ENCODE peak calls at places on chromosomes 16 and 17, in ten cellular contexts. Y, E, H, N, Z, P, T, V, B and I are unnamed samples.

GRCh38 chr17:8955560-8955959 is 9.9 kb downstream of the PIK3R5 start:
- DNase-seq in Y (no peak), N (no peak), T (no peak), E (no peak), P (no peak), H (no peak), V (no peak), Z (no peak), B (no peak), I (no peak)

GRCh38 chr16:56311208-56312027 is 113.9 kb downstream of the AMFR start:
- DNase-seq in N (no peak), P (no peak), B (no peak), E (no peak), Y (no peak), H (no peak), Z (no peak), T (peak; percentile 76), V (no peak), I (peak; percentile 64)

GRCh38 chr16:17105239-17105721 is 365.5 kb downstream of the XYLT1 start:
- DNase-seq in N (no peak), E (no peak), Y (peak; percentile 26), T (no peak), H (no peak), P (peak; percentile 2), B (no peak), Z (peak; percentile 12), V (no peak), I (peak; percentile 86)

GRCh38 chr17:70157151-70157550 is 12.2 kb upstream of the KCNJ2 start:
- DNase-seq in V (no peak), T (no peak), B (no peak), P (no peak), Y (no peak), H (no peak), Z (no peak), E (no peak), N (no peak), I (no peak)

GRCh38 chr16:47970291-47970931 is 185.4 kb downstream of the ABCC12 start:
- DNase-seq in Z (peak; percentile 88), H (peak; percentile 83), E (no peak), V (peak; percentile 65), B (no peak), N (peak; percentile 53), Y (peak; percentile 36), T (peak; percentile 82), P (peak; percentile 47), I (no peak)

GRCh38 chr16:3317315-3317999 is 12.2 kb downstream of the ZNF75A start:
- DNase-seq in E (no peak), T (no peak), B (no peak), P (peak; percentile 6), H (no peak), N (peak; percentile 10), Z (no peak), Y (peak; percentile 18), V (no peak), I (no peak)

GRCh38 chr17:28473542-28473941 is at the start of gene SLC13A2:
- DNase-seq in H (no peak), V (no peak), Y (no peak), P (no peak), Z (no peak), B (no peak), T (no peak), N (no peak), E (no peak), I (no peak)

GRCh38 chr17:74919440-74920305 is 3.4 kb downstream of the USH1G start:
- DNase-seq in Z (peak; percentile 56), V (no peak), B (peak; percentile 45), T (peak; percentile 30), N (peak; percentile 65), H (no peak), E (no peak), Y (no peak), P (no peak), I (peak; percentile 93)

GRCh38 chr16:81500833-81501521 is 56.4 kb downstream of the CMIP start:
- DNase-seq in E (no peak), Z (no peak), H (no peak), T (peak; percentile 73), Y (peak; percentile 92), V (peak; percentile 95), B (no peak), N (no peak), P (peak; percentile 81), I (peak; percentile 95)

GRCh38 chr17:80361495-80362220 is 53.3 kb upstream of the ENDOV start:
- DNase-seq in Y (no peak), P (no peak), H (no peak), B (no peak), T (no peak), V (peak; percentile 22), Z (peak; percentile 70), N (peak; percentile 27), E (peak; percentile 71), I (peak; percentile 89)

GRCh38 chr17:69287168-69287567 is 39.8 kb downstream of the ABCA5 start:
- DNase-seq in Y (peak; percentile 6), P (peak; percentile 25), N (peak; percentile 14), H (no peak), E (no peak), Z (no peak), V (peak; percentile 90), B (no peak), T (no peak), I (no peak)

GRCh38 chr16:20897253-20897896 is 2.8 kb downstream of the DCUN1D3 start:
- DNase-seq in V (peak; percentile 20), Z (no peak), H (peak; percentile 54), P (peak; percentile 71), E (no peak), B (no peak), T (no peak), N (peak; percentile 80), Y (peak; percentile 71), I (peak; percentile 35)

GRCh38 chr17:12118617-12119016 is 97.9 kb downstream of the MAP2K4 start:
- DNase-seq in Y (no peak), N (peak; percentile 43), B (no peak), E (no peak), P (peak; percentile 10), H (no peak), V (peak; percentile 75), Z (no peak), T (no peak), I (no peak)

DNA sequence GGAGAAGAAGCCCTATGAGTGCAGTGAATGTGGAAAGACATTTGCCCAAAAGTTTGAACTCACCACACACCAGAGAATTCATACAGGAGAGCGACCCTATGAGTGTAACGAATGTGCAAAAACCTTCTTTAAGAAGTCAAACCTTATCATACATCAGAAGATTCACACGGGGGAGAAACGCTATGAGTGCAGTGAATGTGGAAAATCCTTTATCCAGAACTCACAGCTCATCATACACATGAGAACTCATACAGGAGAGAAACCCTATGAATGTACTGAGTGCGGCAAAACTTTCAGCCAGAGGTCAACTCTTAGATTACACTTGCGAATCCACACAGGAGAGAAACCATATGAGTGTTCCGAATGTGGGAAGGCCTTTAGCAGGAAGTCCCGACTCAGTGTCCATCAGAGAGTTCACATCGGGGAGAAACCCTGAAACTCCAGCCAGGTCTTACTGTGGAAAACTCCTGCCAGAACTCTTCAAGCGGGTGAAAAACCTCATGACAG is 21.6 kb downstream of the ZFP1 start:
- DNase-seq in B (no peak), Y (no peak), P (no peak), E (no peak), Z (no peak), H (no peak), V (no peak), N (no peak), T (no peak), I (no peak)
- H3K9me3 ChIP-seq in B (no peaks in the 10 kb centered on the region), Y (peaks cover 57% of the 10 kb centered on the region), P (peaks cover 76% of the 10 kb centered on the region), E (peaks cover 32% of the 10 kb centered on the region), Z (peaks cover 33% of the 10 kb centered on the region), H (peaks cover 62% of the 10 kb centered on the region), V (peaks cover 32% of the 10 kb centered on the region), N (peaks cover 30% of the 10 kb centered on the region), T (peaks cover 72% of the 10 kb centered on the region), I (peaks cover 39% of the 10 kb centered on the region)

GRCh38 chr16:85248857-85249256 is 136.6 kb upstream of the CIBAR2 start:
- DNase-seq in N (no peak), H (no peak), B (no peak), Y (no peak), T (no peak), P (no peak), V (no peak), Z (no peak), E (no peak), I (no peak)

GRCh38 chr16:85249830-85250455 is 137.7 kb upstream of the CIBAR2 start:
- DNase-seq in Z (no peak), T (no peak), V (no peak), Y (no peak), P (no peak), N (no peak), H (no peak), E (no peak), B (no peak), I (no peak)

GRCh38 chr16:85246973-85247372 is 134.7 kb upstream of the CIBAR2 start:
- DNase-seq in N (no peak), H (no peak), Z (no peak), E (no peak), Y (no peak), V (no peak), T (no peak), B (no peak), P (no peak), I (no peak)

GRCh38 chr16:85249418-85249817 is 137.1 kb upstream of the CIBAR2 start:
- DNase-seq in V (no peak), P (no peak), E (peak; percentile 68), B (no peak), N (no peak), H (no peak), T (no peak), Z (no peak), Y (no peak), I (no peak)

GRCh38 chr16:85248269-85248668 is 136.0 kb upstream of the CIBAR2 start:
- DNase-seq in E (no peak), H (no peak), Z (no peak), T (no peak), P (no peak), B (no peak), V (no peak), N (no peak), Y (no peak), I (no peak)
- H4K20me1 ChIP-seq in E (peaks cover 3% of the 10 kb centered on the region), H (peaks cover under 1% of the 10 kb centered on the region), Z (no peaks in the 10 kb centered on the region), T (peaks cover under 1% of the 10 kb centered on the region), P (peaks cover 73% of the 10 kb centered on the region), B (no peaks in the 10 kb centered on the region), V (no peaks in the 10 kb centered on the region), N (peaks cover 3% of the 10 kb centered on the region), Y (peaks cover 87% of the 10 kb centered on the region), I (peaks cover 67% of the 10 kb centered on the region)

DNA sequence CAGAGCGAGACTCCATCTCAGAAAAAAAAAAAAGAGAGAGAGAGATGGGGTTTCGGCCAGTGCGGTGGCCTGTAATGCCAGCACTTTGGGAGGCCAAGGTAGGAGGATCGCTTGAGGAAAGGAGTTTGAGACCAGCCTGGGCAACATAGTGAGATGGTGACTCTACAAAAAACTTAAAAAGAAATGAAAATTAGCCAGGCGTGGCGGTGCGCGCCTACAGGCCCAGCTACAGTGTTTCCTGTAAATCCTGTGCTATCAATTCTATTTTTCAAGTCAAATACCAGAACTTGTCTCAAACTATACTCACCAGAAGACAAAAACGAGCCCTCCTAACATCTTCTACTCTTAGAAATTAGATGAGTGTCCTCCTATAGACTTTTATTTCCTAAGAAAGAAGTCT is 19.3 kb downstream of the UBE2O start:
- DNase-seq in N (no peak), E (no peak), Z (no peak), P (no peak), T (no peak), Y (no peak), V (no peak), B (no peak), H (no peak), I (no peak)
- H2AFZ ChIP-seq in N (no peak overlapping the region), E (no peak overlapping the region), Z (no peak overlapping the region), P (no peak overlapping the region), T (no peak overlapping the region), Y (no peak overlapping the region), V (no peak overlapping the region), B (no peak overlapping the region), H (no peak overlapping the region), I (no peak overlapping the region)

GRCh38 chr17:42917236-42917603 is 16.6 kb downstream of the G6PC1 start:
- DNase-seq in T (no peak), H (no peak), E (no peak), B (no peak), P (no peak), Y (peak; percentile 19), N (no peak), V (no peak), Z (no peak), I (no peak)
- H3K9me3 ChIP-seq in T (no peaks in the 10 kb centered on the region), H (no peaks in the 10 kb centered on the region), E (no peaks in the 10 kb centered on the region), B (no peaks in the 10 kb centered on the region), P (no peaks in the 10 kb centered on the region), Y (no peaks in the 10 kb centered on the region), N (no peaks in the 10 kb centered on the region), V (no peaks in the 10 kb centered on the region), Z (no peaks in the 10 kb centered on the region), I (no peaks in the 10 kb centered on the region)